ENCODE peak calls at places on chromosomes 3 and 15, in seven cellular contexts. One of them, this sample, is unnamed.

GRCh38 chr3:38009807-38010591 is 19.4 kb downstream of the VILL start:
- DNase-seq in T-helper 2 cell: no peak
- DNase-seq in sigmoid colon: no peak
- DNase-seq in globus pallidus: no peak
- DNase-seq in stimulated activated CD4-positive, alpha-beta T cell treated with anti-CD3 and anti-CD28 coated beads, Interleukin-2, amount 100 ng/mL, for 48 hours: no peak
- DNase-seq in endothelial cell: no peak
- DNase-seq in cardiac fibroblast: no peak
- DNase-seq in this sample: no peak

GRCh38 chr15:45855210-45855906 is 220.5 kb downstream of the SQOR start:
- DNase-seq in T-helper 2 cell: no peak
- DNase-seq in sigmoid colon: no peak
- DNase-seq in globus pallidus: no peak
- DNase-seq in stimulated activated CD4-positive, alpha-beta T cell treated with anti-CD3 and anti-CD28 coated beads, Interleukin-2, amount 100 ng/mL, for 48 hours: no peak
- DNase-seq in endothelial cell: no peak
- DNase-seq in cardiac fibroblast: no peak
- DNase-seq in this sample: no peak

GRCh38 chr3:25304916-25305315 is 123.1 kb upstream of the RARB start:
- DNase-seq in T-helper 2 cell: no peak
- DNase-seq in sigmoid colon: no peak
- DNase-seq in globus pallidus: no peak
- DNase-seq in stimulated activated CD4-positive, alpha-beta T cell treated with anti-CD3 and anti-CD28 coated beads, Interleukin-2, amount 100 ng/mL, for 48 hours: no peak
- DNase-seq in endothelial cell: no peak
- DNase-seq in cardiac fibroblast: no peak
- DNase-seq in this sample: no peak

GRCh38 chr15:63514533-63514943 is 10.1 kb downstream of the USP3 start:
- DNase-seq in T-helper 2 cell: no peak
- DNase-seq in sigmoid colon: no peak
- DNase-seq in globus pallidus: no peak
- DNase-seq in stimulated activated CD4-positive, alpha-beta T cell treated with anti-CD3 and anti-CD28 coated beads, Interleukin-2, amount 100 ng/mL, for 48 hours: no peak
- DNase-seq in endothelial cell: no peak
- DNase-seq in cardiac fibroblast: peak; percentile 80
- DNase-seq in this sample: no peak

GRCh38 chr3:15708882-15709677 is 88.7 kb downstream of the ANKRD28 start:
- DNase-seq in T-helper 2 cell: no peak
- DNase-seq in sigmoid colon: no peak
- DNase-seq in globus pallidus: no peak
- DNase-seq in stimulated activated CD4-positive, alpha-beta T cell treated with anti-CD3 and anti-CD28 coated beads, Interleukin-2, amount 100 ng/mL, for 48 hours: no peak
- DNase-seq in endothelial cell: no peak
- DNase-seq in cardiac fibroblast: peak; percentile 64
- DNase-seq in this sample: no peak

GRCh38 chr3:58490860-58491501 is 915 bp upstream of the KCTD6 start:
- DNase-seq in T-helper 2 cell: no peak
- DNase-seq in sigmoid colon: peak; percentile 70
- DNase-seq in globus pallidus: no peak
- DNase-seq in stimulated activated CD4-positive, alpha-beta T cell treated with anti-CD3 and anti-CD28 coated beads, Interleukin-2, amount 100 ng/mL, for 48 hours: no peak
- DNase-seq in endothelial cell: no peak
- DNase-seq in cardiac fibroblast: no peak
- DNase-seq in this sample: no peak

GRCh38 chr3:30286007-30286669 is 320.3 kb upstream of the TGFBR2 start:
- DNase-seq in T-helper 2 cell: no peak
- DNase-seq in sigmoid colon: peak; percentile 85
- DNase-seq in globus pallidus: peak; percentile 11
- DNase-seq in stimulated activated CD4-positive, alpha-beta T cell treated with anti-CD3 and anti-CD28 coated beads, Interleukin-2, amount 100 ng/mL, for 48 hours: no peak
- DNase-seq in endothelial cell: no peak
- DNase-seq in cardiac fibroblast: peak; percentile 99
- DNase-seq in this sample: peak; percentile 37

GRCh38 chr3:58134468-58134867 is 76.3 kb downstream of the DNASE1L3 start:
- DNase-seq in T-helper 2 cell: no peak
- DNase-seq in sigmoid colon: no peak
- DNase-seq in globus pallidus: no peak
- DNase-seq in stimulated activated CD4-positive, alpha-beta T cell treated with anti-CD3 and anti-CD28 coated beads, Interleukin-2, amount 100 ng/mL, for 48 hours: no peak
- DNase-seq in endothelial cell: no peak
- DNase-seq in cardiac fibroblast: no peak
- DNase-seq in this sample: no peak

GRCh38 chr3:151404316-151404715 is 19.8 kb upstream of the P2RY12 start:
- DNase-seq in T-helper 2 cell: no peak
- DNase-seq in sigmoid colon: no peak
- DNase-seq in globus pallidus: no peak
- DNase-seq in stimulated activated CD4-positive, alpha-beta T cell treated with anti-CD3 and anti-CD28 coated beads, Interleukin-2, amount 100 ng/mL, for 48 hours: no peak
- DNase-seq in endothelial cell: no peak
- DNase-seq in cardiac fibroblast: peak; percentile 39
- DNase-seq in this sample: no peak

GRCh38 chr3:40166997-40167396 is 142.5 kb upstream of the EIF1B start:
- DNase-seq in T-helper 2 cell: no peak
- DNase-seq in sigmoid colon: no peak
- DNase-seq in globus pallidus: no peak
- DNase-seq in stimulated activated CD4-positive, alpha-beta T cell treated with anti-CD3 and anti-CD28 coated beads, Interleukin-2, amount 100 ng/mL, for 48 hours: no peak
- DNase-seq in endothelial cell: no peak
- DNase-seq in cardiac fibroblast: no peak
- DNase-seq in this sample: no peak

GRCh38 chr3:141240290-141241247 is 8.9 kb downstream of the PXYLP1 start:
- DNase-seq in T-helper 2 cell: no peak
- DNase-seq in sigmoid colon: no peak
- DNase-seq in globus pallidus: no peak
- DNase-seq in stimulated activated CD4-positive, alpha-beta T cell treated with anti-CD3 and anti-CD28 coated beads, Interleukin-2, amount 100 ng/mL, for 48 hours: no peak
- DNase-seq in endothelial cell: no peak
- DNase-seq in cardiac fibroblast: peak; percentile 22
- DNase-seq in this sample: no peak

GRCh38 chr15:71752604-71753289 is 57.6 kb upstream of the NR2E3 start:
- DNase-seq in T-helper 2 cell: peak; percentile 76
- DNase-seq in sigmoid colon: no peak
- DNase-seq in globus pallidus: no peak
- DNase-seq in stimulated activated CD4-positive, alpha-beta T cell treated with anti-CD3 and anti-CD28 coated beads, Interleukin-2, amount 100 ng/mL, for 48 hours: no peak
- DNase-seq in endothelial cell: peak; percentile 44
- DNase-seq in cardiac fibroblast: peak; percentile 92
- DNase-seq in this sample: no peak

GRCh38 chr15:59299919-59300617 is 72.6 kb downstream of the MYO1E start:
- DNase-seq in T-helper 2 cell: peak; percentile 95
- DNase-seq in sigmoid colon: peak; percentile 89
- DNase-seq in globus pallidus: peak; percentile 75
- DNase-seq in stimulated activated CD4-positive, alpha-beta T cell treated with anti-CD3 and anti-CD28 coated beads, Interleukin-2, amount 100 ng/mL, for 48 hours: peak; percentile 44
- DNase-seq in endothelial cell: no peak
- DNase-seq in cardiac fibroblast: peak; percentile 97
- DNase-seq in this sample: no peak

GRCh38 chr15:42065008-42065407 is 29.4 kb downstream of the PLA2G4D start:
- DNase-seq in T-helper 2 cell: no peak
- DNase-seq in sigmoid colon: no peak
- DNase-seq in globus pallidus: peak; percentile 48
- DNase-seq in stimulated activated CD4-positive, alpha-beta T cell treated with anti-CD3 and anti-CD28 coated beads, Interleukin-2, amount 100 ng/mL, for 48 hours: no peak
- DNase-seq in endothelial cell: no peak
- DNase-seq in cardiac fibroblast: no peak
- DNase-seq in this sample: no peak

GRCh38 chr3:31288641-31289100 is 244.1 kb upstream of the STT3B start:
- DNase-seq in T-helper 2 cell: peak; percentile 79
- DNase-seq in sigmoid colon: no peak
- DNase-seq in globus pallidus: peak; percentile 24
- DNase-seq in stimulated activated CD4-positive, alpha-beta T cell treated with anti-CD3 and anti-CD28 coated beads, Interleukin-2, amount 100 ng/mL, for 48 hours: peak; percentile 16
- DNase-seq in endothelial cell: peak; percentile 13
- DNase-seq in cardiac fibroblast: peak; percentile 45
- DNase-seq in this sample: peak; percentile 7

GRCh38 chr3:57597973-57598351 is 818 bp upstream of the ARF4 start:
- DNase-seq in T-helper 2 cell: no peak
- DNase-seq in sigmoid colon: no peak
- DNase-seq in globus pallidus: no peak
- DNase-seq in stimulated activated CD4-positive, alpha-beta T cell treated with anti-CD3 and anti-CD28 coated beads, Interleukin-2, amount 100 ng/mL, for 48 hours: no peak
- DNase-seq in endothelial cell: no peak
- DNase-seq in cardiac fibroblast: no peak
- DNase-seq in this sample: no peak

GRCh38 chr3:120348065-120348980 is 831 bp downstream of the LRRC58 start:
- DNase-seq in T-helper 2 cell: peak; percentile 84
- DNase-seq in sigmoid colon: no peak
- DNase-seq in globus pallidus: peak; percentile 22
- DNase-seq in stimulated activated CD4-positive, alpha-beta T cell treated with anti-CD3 and anti-CD28 coated beads, Interleukin-2, amount 100 ng/mL, for 48 hours: peak; percentile 41
- DNase-seq in endothelial cell: no peak
- DNase-seq in cardiac fibroblast: peak; percentile 13
- DNase-seq in this sample: no peak

GRCh38 chr3:172685331-172686214 is 25.3 kb downstream of the NCEH1 start:
- DNase-seq in T-helper 2 cell: peak; percentile 47
- DNase-seq in sigmoid colon: no peak
- DNase-seq in globus pallidus: no peak
- DNase-seq in stimulated activated CD4-positive, alpha-beta T cell treated with anti-CD3 and anti-CD28 coated beads, Interleukin-2, amount 100 ng/mL, for 48 hours: no peak
- DNase-seq in endothelial cell: no peak
- DNase-seq in cardiac fibroblast: peak; percentile 42
- DNase-seq in this sample: no peak

GRCh38 chr3:133369041-133369440 is 30.8 kb upstream of the BFSP2 start:
- DNase-seq in T-helper 2 cell: no peak
- DNase-seq in sigmoid colon: no peak
- DNase-seq in globus pallidus: no peak
- DNase-seq in stimulated activated CD4-positive, alpha-beta T cell treated with anti-CD3 and anti-CD28 coated beads, Interleukin-2, amount 100 ng/mL, for 48 hours: no peak
- DNase-seq in endothelial cell: no peak
- DNase-seq in cardiac fibroblast: no peak
- DNase-seq in this sample: no peak

GRCh38 chr3:150057227-150057626 is 86.5 kb upstream of the PFN2 start:
- DNase-seq in T-helper 2 cell: no peak
- DNase-seq in sigmoid colon: no peak
- DNase-seq in globus pallidus: no peak
- DNase-seq in stimulated activated CD4-positive, alpha-beta T cell treated with anti-CD3 and anti-CD28 coated beads, Interleukin-2, amount 100 ng/mL, for 48 hours: no peak
- DNase-seq in endothelial cell: no peak
- DNase-seq in cardiac fibroblast: no peak
- DNase-seq in this sample: no peak

GRCh38 chr3:52399593-52399992 is 45.3 kb downstream of the SEMA3G start:
- DNase-seq in T-helper 2 cell: no peak
- DNase-seq in sigmoid colon: no peak
- DNase-seq in globus pallidus: no peak
- DNase-seq in stimulated activated CD4-positive, alpha-beta T cell treated with anti-CD3 and anti-CD28 coated beads, Interleukin-2, amount 100 ng/mL, for 48 hours: no peak
- DNase-seq in endothelial cell: no peak
- DNase-seq in cardiac fibroblast: no peak
- DNase-seq in this sample: no peak

GRCh38 chr15:87522997-87523396 is 733.5 kb downstream of the NTRK3 start:
- DNase-seq in T-helper 2 cell: no peak
- DNase-seq in sigmoid colon: no peak
- DNase-seq in globus pallidus: no peak
- DNase-seq in stimulated activated CD4-positive, alpha-beta T cell treated with anti-CD3 and anti-CD28 coated beads, Interleukin-2, amount 100 ng/mL, for 48 hours: no peak
- DNase-seq in endothelial cell: no peak
- DNase-seq in cardiac fibroblast: no peak
- DNase-seq in this sample: no peak

GRCh38 chr15:26075770-26076169 is 212.6 kb upstream of the ATP10A start:
- DNase-seq in T-helper 2 cell: no peak
- DNase-seq in sigmoid colon: no peak
- DNase-seq in globus pallidus: no peak
- DNase-seq in stimulated activated CD4-positive, alpha-beta T cell treated with anti-CD3 and anti-CD28 coated beads, Interleukin-2, amount 100 ng/mL, for 48 hours: no peak
- DNase-seq in endothelial cell: no peak
- DNase-seq in cardiac fibroblast: no peak
- DNase-seq in this sample: no peak